ENCODE peak calls at places on chromosome 22, in six cellular contexts. M is astrocyte of the hippocampus; O is GM19239; Y is activated naive CD4-positive, alpha-beta T cell; T is stimulated activated CD4-positive, alpha-beta T cell treated with anti-CD3 and anti-CD28 coated beads, Interleukin-15, amount 100 ng/mL, for 24 hours; K is A549. B is an unnamed sample.

GRCh38 chr22:18112440-18112839 is 1.8 kb downstream of the TUBA8 start:
- DNase-seq in M (no peak), K (no peak), Y (no peak), T (no peak), O (no peak), B (no peak)

GRCh38 chr22:49765951-49766350 is 61.7 kb downstream of the BRD1 start:
- DNase-seq in M (no peak), O (no peak), K (no peak), T (no peak), Y (no peak), B (peak)

GRCh38 chr22:47282366-47282765 is 519.9 kb downstream of the TBC1D22A start:
- DNase-seq in K (no peak), Y (no peak), M (no peak), T (no peak), O (no peak), B (no peak)

GRCh38 chr22:20389288-20389687 is 4.7 kb upstream of the ZNF74 start:
- DNase-seq in T (no peak), M (no peak), Y (no peak), K (no peak), O (no peak), B (peak)

GRCh38 chr22:32518351-32518750 is 43.7 kb downstream of the FBXO7 start:
- DNase-seq in T (no peak), Y (no peak), M (no peak), O (no peak), K (no peak), B (no peak)

GRCh38 chr22:37213218-37213855 is 1.1 kb upstream of the SSTR3 start:
- DNase-seq in K (no peak), T (no peak), Y (no peak), O (no peak), M (no peak), B (no peak)

GRCh38 chr22:34587357-34588356 is 478.3 kb upstream of the ISX start:
- DNase-seq in M (peak), T (no peak), Y (no peak), O (no peak), K (no peak), B (no peak)

GRCh38 chr22:35683560-35683959 is 34.1 kb upstream of the APOL5 start:
- DNase-seq in O (no peak), T (no peak), Y (no peak), M (no peak), K (no peak), B (no peak)

GRCh38 chr22:28810839-28811491 is 10.6 kb upstream of the XBP1 start:
- DNase-seq in K (no peak), O (no peak), Y (no peak), T (peak), M (no peak), B (no peak)

GRCh38 chr22:29328566-29329500 is 13.3 kb upstream of the RASL10A start:
- DNase-seq in O (no peak), Y (no peak), K (no peak), T (no peak), M (no peak), B (no peak)

GRCh38 chr22:43345761-43346261 is 2.6 kb upstream of the SCUBE1 start:
- DNase-seq in K (peak), M (no peak), O (peak), Y (no peak), T (no peak), B (peak)

GRCh38 chr22:45919504-45920286 is 57.3 kb downstream of the WNT7B start:
- DNase-seq in K (no peak), O (no peak), M (no peak), T (no peak), Y (no peak), B (no peak)

GRCh38 chr22:30655532-30655931 is 12.1 kb downstream of the DUSP18 start:
- DNase-seq in T (no peak), Y (no peak), K (no peak), O (no peak), M (no peak), B (peak)

GRCh38 chr22:45290410-45290936 is 5.7 kb downstream of the UPK3A start:
- DNase-seq in T (no peak), K (peak), Y (no peak), O (no peak), M (peak), B (peak)

GRCh38 chr22:44721206-44721605 is 19.2 kb downstream of the PRR5 start:
- DNase-seq in Y (no peak), M (no peak), K (no peak), O (no peak), T (no peak), B (no peak)

GRCh38 chr22:22397292-22397870 is 111.2 kb downstream of the ZNF280B start:
- DNase-seq in K (peak), O (no peak), M (peak), T (no peak), Y (no peak), B (peak)

GRCh38 chr22:20283674-20284066 is 15.6 kb upstream of the RTN4R start:
- DNase-seq in O (no peak), Y (no peak), M (no peak), K (no peak), T (no peak), B (no peak)

GRCh38 chr22:46031066-46031465 is 54.1 kb upstream of the WNT7B start:
- DNase-seq in T (no peak), Y (no peak), O (no peak), K (no peak), M (no peak), B (peak)

GRCh38 chr22:45334528-45334927 is 24.8 kb downstream of the FAM118A start:
- DNase-seq in M (no peak), K (no peak), T (no peak), Y (no peak), O (no peak), B (no peak)

GRCh38 chr22:20422965-20423635 is 14.5 kb downstream of the SCARF2 start:
- DNase-seq in M (peak), Y (no peak), T (no peak), O (no peak), K (no peak), B (no peak)

GRCh38 chr22:19055801-19056200 is 66.4 kb downstream of the DGCR2 start:
- DNase-seq in K (no peak), O (no peak), Y (no peak), M (no peak), T (no peak), B (no peak)

GRCh38 chr22:40594346-40594745 is 42.2 kb downstream of the MRTFA start:
- DNase-seq in M (no peak), O (no peak), T (no peak), Y (no peak), K (no peak), B (no peak)

GRCh38 chr22:19705181-19705934 is 8.9 kb upstream of the SEPTIN5 start:
- DNase-seq in T (no peak), Y (no peak), K (no peak), M (no peak), O (no peak), B (peak)

GRCh38 chr22:47301820-47302475 is 539.5 kb downstream of the TBC1D22A start:
- DNase-seq in M (no peak), O (no peak), Y (no peak), T (no peak), K (no peak), B (no peak)

GRCh38 chr22:36445158-36445668 is 36.2 kb downstream of the TXN2 start:
- DNase-seq in K (no peak), M (peak), O (no peak), T (no peak), Y (no peak), B (peak)

GRCh38 chr22:37887610-37888378 is 18.3 kb upstream of the MICALL1 start:
- DNase-seq in Y (no peak), O (no peak), K (peak), T (no peak), M (peak), B (peak)

GRCh38 chr22:31134688-31135087 is 5.6 kb downstream of the PLA2G3 start:
- DNase-seq in Y (no peak), O (no peak), K (no peak), T (no peak), M (no peak), B (no peak)

GRCh38 chr22:24474221-24474620 is 20.9 kb upstream of the UPB1 start:
- DNase-seq in O (no peak), T (no peak), K (peak), M (peak), Y (no peak), B (no peak)